ENCODE peak calls at places on chromosomes 2 and 18, in ten cellular contexts. O, S, U, J, B, F, A, Z, Y and M are unnamed samples.
A peak's percentile ranks its signal among the peaks of the same experiment; 100 is the strongest.

GRCh38 chr2:46032996-46033395 is 264.2 kb upstream of the EPAS1 start:
- DNase-seq in Y (no peak), O (no peak), Z (no peak), F (no peak), J (no peak), S (no peak), B (no peak), U (no peak), A (no peak), M (no peak)

GRCh38 chr2:12556762-12557161 is 160.0 kb upstream of the TRIB2 start:
- DNase-seq in B (no peak), A (no peak), J (no peak), S (no peak), Y (no peak), F (no peak), Z (peak; percentile 88), U (no peak), O (no peak), M (no peak)

GRCh38 chr18:32545631-32546030 is 74.9 kb upstream of the GAREM1 start:
- DNase-seq in O (no peak), Y (no peak), S (no peak), J (no peak), B (no peak), A (no peak), F (no peak), Z (no peak), U (no peak), M (no peak)

GRCh38 chr2:154623819-154624218 is 74.7 kb upstream of the KCNJ3 start:
- DNase-seq in J (peak; percentile 53), Z (peak; percentile 14), O (peak; percentile 61), B (peak; percentile 87), S (peak; percentile 20), F (no peak), A (peak; percentile 16), U (no peak), Y (peak; percentile 22), M (no peak)

GRCh38 chr2:114685102-114685501 is 242.7 kb downstream of the DPP10 start:
- DNase-seq in Y (no peak), F (no peak), A (no peak), U (no peak), O (no peak), J (no peak), B (no peak), S (no peak), Z (no peak), M (no peak)

GRCh38 chr2:37566517-37566961 is 104.9 kb downstream of the CDC42EP3 start:
- DNase-seq in S (no peak), U (no peak), A (no peak), J (no peak), Y (no peak), F (no peak), B (no peak), O (no peak), Z (peak; percentile 79), M (no peak)

GRCh38 chr2:107313316-107313715 is 427.3 kb upstream of the ST6GAL2 start:
- DNase-seq in F (no peak), Z (no peak), A (no peak), O (no peak), S (no peak), B (no peak), J (no peak), Y (no peak), U (no peak), M (no peak)

GRCh38 chr2:88680266-88680902 is 11.1 kb upstream of the RPIA start:
- DNase-seq in J (no peak), U (no peak), F (no peak), S (no peak), B (no peak), O (no peak), Z (no peak), Y (no peak), A (no peak), M (no peak)

GRCh38 chr2:42914314-42914713 is 121.9 kb upstream of the HAAO start:
- DNase-seq in B (no peak), S (no peak), U (no peak), F (no peak), Y (peak; percentile 69), O (no peak), Z (no peak), J (no peak), A (no peak), M (no peak)

GRCh38 chr2:191003405-191004309 is 10.3 kb downstream of the STAT1 start:
- DNase-seq in B (no peak), S (no peak), Z (no peak), O (no peak), F (no peak), Y (no peak), A (no peak), U (no peak), J (no peak), M (no peak)

GRCh38 chr2:74927617-74928016 is 30.8 kb upstream of the POLE4 start:
- DNase-seq in S (no peak), U (no peak), F (no peak), O (no peak), B (no peak), Y (no peak), A (no peak), J (no peak), Z (no peak), M (no peak)

GRCh38 chr2:147989809-147990403 is 30.6 kb downstream of the ORC4 start:
- DNase-seq in Z (peak; percentile 48), J (peak; percentile 79), U (no peak), F (no peak), Y (no peak), O (no peak), B (peak; percentile 46), A (no peak), S (no peak), M (no peak)

GRCh38 chr2:180604077-180604476 is 376.3 kb upstream of the UBE2E3 start:
- DNase-seq in F (no peak), U (no peak), S (no peak), Z (peak; percentile 18), A (no peak), Y (peak; percentile 18), B (no peak), J (peak; percentile 51), O (peak; percentile 80), M (no peak)

GRCh38 chr2:64526034-64526433 is 1.9 kb downstream of the AFTPH start:
- DNase-seq in Z (no peak), F (no peak), S (no peak), O (no peak), Y (no peak), B (no peak), A (no peak), J (no peak), U (no peak), M (no peak)

GRCh38 chr18:39318008-39318407 is 1752.4 kb upstream of the CELF4 start:
- DNase-seq in F (no peak), Z (no peak), S (no peak), U (no peak), O (no peak), J (no peak), A (no peak), B (peak; percentile 56), Y (no peak), M (no peak)

GRCh38 chr2:56741601-56742102 is 557.9 kb downstream of the CCDC85A start:
- DNase-seq in B (peak; percentile 14), Y (no peak), S (no peak), U (no peak), Z (peak; percentile 96), O (no peak), F (no peak), A (no peak), J (peak; percentile 84), M (peak; percentile 16)

GRCh38 chr2:240155080-240156025 is 14.9 kb upstream of the OTOS start:
- DNase-seq in Y (no peak), O (no peak), Z (no peak), U (no peak), B (peak; percentile 82), S (no peak), J (no peak), A (no peak), F (no peak), M (no peak)

GRCh38 chr18:79579807-79580480 is 99.7 kb upstream of the CTDP1 start:
- DNase-seq in Z (no peak), A (no peak), O (no peak), S (no peak), J (no peak), F (no peak), Y (no peak), U (no peak), B (no peak), M (no peak)